ENCODE peak calls at places on chromosome 10, in seven cellular contexts. G is effector memory CD4-positive, alpha-beta T cell; J is mammary epithelial cell; I is hepatocyte; L is brain microvascular endothelial cell; Q is lower lobe of right lung; H is coronary artery. T is an unnamed sample.

GRCh38 chr10:110147961-110148360 is 59.4 kb upstream of the MXI1 start:
- DNase-seq in L (no peak), H (no peak), J (peak), I (no peak), Q (no peak), G (no peak), T (peak)

GRCh38 chr10:50367732-50368131 is 116.4 kb upstream of the ASAH2 start:
- DNase-seq in Q (no peak), G (no peak), J (peak), H (no peak), I (peak), L (peak), T (peak)

GRCh38 chr10:3045471-3046209 is 21.7 kb upstream of the PFKP start:
- DNase-seq in L (peak), G (no peak), H (no peak), Q (peak), I (peak), J (peak), T (peak)

GRCh38 chr10:13969118-13969791 is 361.5 kb downstream of the FRMD4A start:
- DNase-seq in I (no peak), H (peak), J (peak), Q (no peak), L (no peak), G (no peak), T (peak)

GRCh38 chr10:79152423-79152817 is 83.7 kb downstream of the ZMIZ1 start:
- DNase-seq in Q (no peak), L (no peak), I (no peak), H (no peak), G (no peak), J (peak), T (no peak)

GRCh38 chr10:116364808-116365207 is 40.6 kb downstream of the CCDC172 start:
- DNase-seq in Q (no peak), G (no peak), L (no peak), J (no peak), H (no peak), I (no peak), T (no peak)

GRCh38 chr10:17240617-17241016 is 12.6 kb downstream of the VIM start:
- DNase-seq in L (no peak), Q (no peak), J (no peak), I (no peak), G (no peak), H (no peak), T (no peak)

GRCh38 chr10:113907166-113907565 is 52.7 kb downstream of the NHLRC2 start:
- DNase-seq in Q (no peak), L (peak), I (no peak), G (no peak), H (no peak), J (no peak), T (peak)

GRCh38 chr10:91614254-91614624 is 18.6 kb downstream of the PPP1R3C start:
- DNase-seq in H (no peak), L (peak), J (peak), Q (no peak), G (no peak), I (no peak), T (peak)

GRCh38 chr10:132211246-132211645 is 24.5 kb downstream of the DPYSL4 start:
- DNase-seq in I (no peak), H (no peak), Q (no peak), G (no peak), J (no peak), L (no peak), T (no peak)

GRCh38 chr10:79435271-79436065 is 10.0 kb downstream of the ZCCHC24 start:
- DNase-seq in G (no peak), H (no peak), I (no peak), J (no peak), L (no peak), Q (no peak), T (peak)

GRCh38 chr10:74810087-74810486 is 16.3 kb upstream of the KAT6B start:
- DNase-seq in J (no peak), I (no peak), H (no peak), G (no peak), Q (no peak), L (no peak), T (no peak)

GRCh38 chr10:59708816-59709471 is 706 bp downstream of the SLC16A9 start:
- DNase-seq in J (peak), L (no peak), H (no peak), Q (peak), G (no peak), I (peak), T (no peak)

GRCh38 chr10:131174211-131174565 is 137.3 kb downstream of the TCERG1L start:
- DNase-seq in Q (no peak), G (no peak), L (no peak), J (no peak), I (no peak), H (peak), T (no peak)

GRCh38 chr10:67793313-67793712 is 44.7 kb downstream of the DNAJC12 start:
- DNase-seq in L (no peak), G (no peak), I (no peak), J (no peak), Q (no peak), H (no peak), T (no peak)

GRCh38 chr10:71561003-71561577 is 158.5 kb downstream of the C10orf105 start:
- DNase-seq in Q (no peak), G (no peak), J (no peak), H (no peak), L (no peak), I (no peak), T (no peak)

GRCh38 chr10:123559066-123559822 is 106.9 kb upstream of the GPR26 start:
- DNase-seq in H (peak), L (peak), Q (peak), G (peak), I (peak), J (peak), T (peak)

GRCh38 chr10:132883391-132883881 is 58.9 kb downstream of the CFAP46 start:
- DNase-seq in L (no peak), J (no peak), I (no peak), H (no peak), G (no peak), Q (no peak), T (no peak)

GRCh38 chr10:126474031-126474430 is 85.8 kb upstream of the ADAM12 start:
- DNase-seq in J (no peak), I (no peak), L (no peak), G (no peak), H (no peak), Q (no peak), T (no peak)

GRCh38 chr10:74223755-74224530 is 72.9 kb downstream of the ADK start:
- DNase-seq in G (no peak), H (no peak), J (peak), Q (no peak), I (no peak), L (peak), T (peak)

GRCh38 chr10:44962870-44963738 is 3.5 kb downstream of the RASSF4 start:
- DNase-seq in L (no peak), I (no peak), G (no peak), Q (no peak), H (no peak), J (no peak), T (no peak)

GRCh38 chr10:100739516-100740368 is 5.6 kb upstream of the PAX2 start:
- DNase-seq in H (no peak), I (peak), L (no peak), Q (no peak), G (no peak), J (no peak), T (no peak)

GRCh38 chr10:14952851-14953451 is 945 bp downstream of the DCLRE1C start:
- DNase-seq in Q (no peak), L (no peak), J (no peak), I (peak), G (no peak), H (no peak), T (peak)

GRCh38 chr10:24466616-24466949 is 257.1 kb downstream of the ARHGAP21 start:
- DNase-seq in I (no peak), G (no peak), L (no peak), H (no peak), J (no peak), Q (no peak), T (no peak)
- H3K27ac ChIP-seq in I (peak), G (no peak), L (peak), H (no peak), J (peak), Q (peak), T (peak)

DNA sequence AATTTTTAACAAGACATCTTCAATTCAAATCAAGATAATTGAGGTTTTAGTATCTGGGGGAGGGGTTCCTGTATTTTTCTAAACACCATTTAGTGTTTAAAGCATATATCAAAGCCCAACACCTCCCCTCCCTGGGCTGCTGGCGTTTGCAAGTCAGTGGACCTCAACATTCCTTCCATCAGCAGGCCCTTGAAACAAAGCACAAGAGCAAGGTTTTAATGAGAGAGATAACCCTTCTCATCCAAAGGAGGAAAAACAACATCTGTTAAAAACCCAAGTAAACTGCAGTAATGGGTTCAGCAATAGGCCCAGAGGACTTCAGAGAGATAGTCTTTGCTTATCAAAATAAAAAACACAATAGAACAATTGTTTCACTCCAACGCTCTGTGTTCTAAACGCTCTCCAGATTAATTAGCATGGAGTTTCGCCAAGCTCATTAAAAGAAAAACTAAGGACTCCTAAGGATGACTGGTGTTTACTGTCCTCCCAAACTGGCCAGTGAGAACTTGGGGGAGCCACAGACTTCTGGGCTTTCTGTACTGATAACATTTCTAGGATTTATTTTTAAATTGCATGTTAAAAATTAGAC is 2.5 kb downstream of the JCAD start:
- DNase-seq in L (no peak), G (no peak), J (no peak), Q (no peak), I (no peak), H (no peak), T (no peak)
- H3K27ac ChIP-seq in L (no peak), G (no peak), J (no peak), Q (peak), I (peak), H (peak), T (no peak)

GRCh38 chr10:94000638-94001420 is 7.1 kb downstream of the PLCE1 start:
- DNase-seq in I (no peak), J (no peak), G (no peak), L (no peak), Q (no peak), H (no peak), T (no peak)
- H3K27ac ChIP-seq in I (peak), J (no peak), G (no peak), L (no peak), Q (no peak), H (peak), T (no peak)

GRCh38 chr10:124802313-124802675 is 675 bp downstream of the ABRAXAS2 start:
- DNase-seq in Q (no peak), L (no peak), I (no peak), G (no peak), H (no peak), J (no peak), T (no peak)
- H3K27ac ChIP-seq in Q (peak), L (peak), I (peak), G (peak), H (peak), J (peak), T (peak)

GRCh38 chr10:20233423-20233822 is 417.2 kb downstream of the PLXDC2 start:
- DNase-seq in Q (no peak), G (no peak), J (no peak), I (no peak), H (no peak), L (no peak), T (no peak)

GRCh38 chr10:20228748-20229147 is 412.5 kb downstream of the PLXDC2 start:
- DNase-seq in I (no peak), J (no peak), H (no peak), L (no peak), G (no peak), Q (no peak), T (no peak)

GRCh38 chr10:20237091-20237570 is 420.9 kb downstream of the PLXDC2 start:
- DNase-seq in L (no peak), J (no peak), Q (no peak), G (no peak), H (no peak), I (no peak), T (no peak)

GRCh38 chr10:20232079-20232478 is 415.8 kb downstream of the PLXDC2 start:
- DNase-seq in I (no peak), Q (no peak), H (no peak), L (no peak), J (no peak), G (no peak), T (no peak)
- H3K27ac ChIP-seq in I (no peak), Q (no peak), H (no peak), L (no peak), J (no peak), G (no peak), T (no peak)

GRCh38 chr10:33137356-33138007 is 179.5 kb upstream of the ITGB1 start:
- DNase-seq in Q (no peak), L (no peak), J (peak), I (no peak), H (no peak), G (no peak), T (no peak)
- H3K27ac ChIP-seq in Q (no peak), L (no peak), J (peak), I (peak), H (no peak), G (peak), T (peak)

GRCh38 chr10:43202224-43202656 is 64.0 kb downstream of the CSGALNACT2 start:
- DNase-seq in G (no peak), I (peak), H (peak), Q (peak), L (no peak), J (no peak), T (peak)
- H3K27ac ChIP-seq in G (no peak), I (no peak), H (no peak), Q (no peak), L (no peak), J (no peak), T (no peak)

DNA sequence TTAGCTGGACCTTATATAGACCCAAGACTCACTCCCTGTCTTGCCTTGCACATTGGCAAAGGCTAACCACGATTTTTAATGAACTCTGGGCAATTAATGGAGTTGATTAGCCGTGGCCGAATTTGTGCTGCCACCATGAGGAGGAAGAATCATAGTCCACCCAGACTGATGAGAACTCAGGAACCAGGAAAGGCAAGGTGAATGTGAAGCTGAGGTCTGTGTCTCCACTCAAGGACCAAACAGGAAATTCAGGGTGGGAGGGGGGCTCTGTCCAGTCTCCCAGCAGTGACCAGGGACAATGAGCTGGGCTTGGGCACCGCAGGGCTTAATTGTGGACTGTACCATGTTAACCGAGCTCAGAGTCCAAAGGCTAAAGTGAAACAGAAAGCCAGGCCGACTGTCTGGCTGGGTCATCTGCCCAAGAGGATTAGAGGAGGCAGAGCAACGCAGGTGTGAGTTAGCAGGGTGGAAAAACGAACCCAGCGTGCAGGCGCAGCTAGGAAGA is 127.0 kb upstream of the JCAD start:
- DNase-seq in Q (no peak), H (no peak), J (no peak), L (peak), I (peak), G (no peak), T (peak)
- H3K27ac ChIP-seq in Q (peak), H (peak), J (no peak), L (peak), I (peak), G (no peak), T (no peak)

T was measured in fibroblast of lung.